ENCODE peak calls at places on chromosomes 11 and 22, in eight cellular contexts. One of them, this sample, is unnamed.

GRCh38 chr11:96012086-96012824 is 88.3 kb upstream of the MTMR2 start:
- DNase-seq in T-helper 2 cell: peak
- DNase-seq in stimulated activated CD8-positive, alpha-beta memory T cell treated with anti-CD3 and anti-CD28 coated beads, Interleukin-4, amount 100 ng/mL, for 1 hour: peak
- DNase-seq in islet precursor cell: peak
- DNase-seq in memory B cell: peak
- DNase-seq in stimulated activated naive CD4-positive, alpha-beta T cell: peak
- DNase-seq in CD4-positive, alpha-beta T cell: peak
- DNase-seq in brain microvascular endothelial cell: peak
- DNase-seq in this sample: peak

GRCh38 chr11:84316866-84317560 is 1030.8 kb upstream of the CCDC90B start:
- DNase-seq in stimulated activated CD8-positive, alpha-beta memory T cell treated with anti-CD3 and anti-CD28 coated beads, Interleukin-4, amount 100 ng/mL, for 1 hour: no peak
- DNase-seq in brain microvascular endothelial cell: peak
- DNase-seq in stimulated activated naive CD4-positive, alpha-beta T cell: no peak
- DNase-seq in memory B cell: no peak
- DNase-seq in T-helper 2 cell: no peak
- DNase-seq in islet precursor cell: peak
- DNase-seq in CD4-positive, alpha-beta T cell: no peak
- DNase-seq in this sample: no peak

GRCh38 chr22:33513388-33514336 is 406.6 kb downstream of the LARGE1 start:
- DNase-seq in T-helper 2 cell: no peak
- DNase-seq in stimulated activated naive CD4-positive, alpha-beta T cell: no peak
- DNase-seq in islet precursor cell: no peak
- DNase-seq in brain microvascular endothelial cell: peak
- DNase-seq in stimulated activated CD8-positive, alpha-beta memory T cell treated with anti-CD3 and anti-CD28 coated beads, Interleukin-4, amount 100 ng/mL, for 1 hour: no peak
- DNase-seq in memory B cell: no peak
- DNase-seq in CD4-positive, alpha-beta T cell: no peak
- DNase-seq in this sample: no peak

GRCh38 chr11:43790444-43790794 is 90.2 kb upstream of the ALKBH3 start:
- DNase-seq in CD4-positive, alpha-beta T cell: no peak
- DNase-seq in stimulated activated naive CD4-positive, alpha-beta T cell: no peak
- DNase-seq in memory B cell: no peak
- DNase-seq in stimulated activated CD8-positive, alpha-beta memory T cell treated with anti-CD3 and anti-CD28 coated beads, Interleukin-4, amount 100 ng/mL, for 1 hour: no peak
- DNase-seq in T-helper 2 cell: no peak
- DNase-seq in brain microvascular endothelial cell: peak
- DNase-seq in islet precursor cell: no peak
- DNase-seq in this sample: peak

GRCh38 chr11:111253630-111254029 is 8.1 kb downstream of the POU2AF2 start:
- DNase-seq in stimulated activated CD8-positive, alpha-beta memory T cell treated with anti-CD3 and anti-CD28 coated beads, Interleukin-4, amount 100 ng/mL, for 1 hour: no peak
- DNase-seq in brain microvascular endothelial cell: no peak
- DNase-seq in stimulated activated naive CD4-positive, alpha-beta T cell: no peak
- DNase-seq in T-helper 2 cell: no peak
- DNase-seq in islet precursor cell: no peak
- DNase-seq in CD4-positive, alpha-beta T cell: no peak
- DNase-seq in memory B cell: no peak
- DNase-seq in this sample: no peak

GRCh38 chr11:34318111-34319037 is 39.4 kb downstream of the ABTB2 start:
- DNase-seq in memory B cell: no peak
- DNase-seq in stimulated activated naive CD4-positive, alpha-beta T cell: no peak
- DNase-seq in T-helper 2 cell: no peak
- DNase-seq in islet precursor cell: no peak
- DNase-seq in CD4-positive, alpha-beta T cell: no peak
- DNase-seq in brain microvascular endothelial cell: no peak
- DNase-seq in stimulated activated CD8-positive, alpha-beta memory T cell treated with anti-CD3 and anti-CD28 coated beads, Interleukin-4, amount 100 ng/mL, for 1 hour: no peak
- DNase-seq in this sample: no peak

GRCh38 chr11:71120346-71120963 is 131.9 kb downstream of the SHANK2 start:
- DNase-seq in stimulated activated naive CD4-positive, alpha-beta T cell: no peak
- DNase-seq in T-helper 2 cell: no peak
- DNase-seq in islet precursor cell: peak
- DNase-seq in brain microvascular endothelial cell: no peak
- DNase-seq in CD4-positive, alpha-beta T cell: no peak
- DNase-seq in stimulated activated CD8-positive, alpha-beta memory T cell treated with anti-CD3 and anti-CD28 coated beads, Interleukin-4, amount 100 ng/mL, for 1 hour: no peak
- DNase-seq in memory B cell: no peak
- DNase-seq in this sample: no peak

GRCh38 chr22:47997052-47997568 is 1234.7 kb downstream of the TBC1D22A start:
- DNase-seq in islet precursor cell: peak
- DNase-seq in memory B cell: no peak
- DNase-seq in stimulated activated naive CD4-positive, alpha-beta T cell: no peak
- DNase-seq in stimulated activated CD8-positive, alpha-beta memory T cell treated with anti-CD3 and anti-CD28 coated beads, Interleukin-4, amount 100 ng/mL, for 1 hour: no peak
- DNase-seq in brain microvascular endothelial cell: no peak
- DNase-seq in T-helper 2 cell: no peak
- DNase-seq in CD4-positive, alpha-beta T cell: no peak
- DNase-seq in this sample: no peak

GRCh38 chr22:41482319-41482935 is 13.5 kb downstream of the ACO2 start:
- DNase-seq in stimulated activated CD8-positive, alpha-beta memory T cell treated with anti-CD3 and anti-CD28 coated beads, Interleukin-4, amount 100 ng/mL, for 1 hour: no peak
- DNase-seq in brain microvascular endothelial cell: peak
- DNase-seq in CD4-positive, alpha-beta T cell: no peak
- DNase-seq in memory B cell: no peak
- DNase-seq in T-helper 2 cell: no peak
- DNase-seq in stimulated activated naive CD4-positive, alpha-beta T cell: no peak
- DNase-seq in islet precursor cell: no peak
- DNase-seq in this sample: no peak

GRCh38 chr22:49306632-49306975 is 521.1 kb downstream of the BRD1 start:
- DNase-seq in memory B cell: no peak
- DNase-seq in CD4-positive, alpha-beta T cell: no peak
- DNase-seq in brain microvascular endothelial cell: no peak
- DNase-seq in stimulated activated CD8-positive, alpha-beta memory T cell treated with anti-CD3 and anti-CD28 coated beads, Interleukin-4, amount 100 ng/mL, for 1 hour: no peak
- DNase-seq in T-helper 2 cell: no peak
- DNase-seq in stimulated activated naive CD4-positive, alpha-beta T cell: no peak
- DNase-seq in islet precursor cell: peak
- DNase-seq in this sample: no peak

GRCh38 chr11:90512846-90513245 is 290.0 kb upstream of the CHORDC1 start:
- DNase-seq in stimulated activated naive CD4-positive, alpha-beta T cell: no peak
- DNase-seq in islet precursor cell: no peak
- DNase-seq in stimulated activated CD8-positive, alpha-beta memory T cell treated with anti-CD3 and anti-CD28 coated beads, Interleukin-4, amount 100 ng/mL, for 1 hour: no peak
- DNase-seq in T-helper 2 cell: no peak
- DNase-seq in brain microvascular endothelial cell: no peak
- DNase-seq in memory B cell: no peak
- DNase-seq in CD4-positive, alpha-beta T cell: no peak
- DNase-seq in this sample: no peak

GRCh38 chr11:117722074-117722473 is 74.9 kb downstream of the DSCAML1 start:
- DNase-seq in CD4-positive, alpha-beta T cell: no peak
- DNase-seq in brain microvascular endothelial cell: no peak
- DNase-seq in islet precursor cell: no peak
- DNase-seq in T-helper 2 cell: no peak
- DNase-seq in stimulated activated naive CD4-positive, alpha-beta T cell: no peak
- DNase-seq in stimulated activated CD8-positive, alpha-beta memory T cell treated with anti-CD3 and anti-CD28 coated beads, Interleukin-4, amount 100 ng/mL, for 1 hour: no peak
- DNase-seq in memory B cell: no peak
- DNase-seq in this sample: no peak

GRCh38 chr22:24208012-24208749 is 26.9 kb downstream of the SUSD2 start:
- DNase-seq in memory B cell: no peak
- DNase-seq in T-helper 2 cell: no peak
- DNase-seq in stimulated activated naive CD4-positive, alpha-beta T cell: no peak
- DNase-seq in CD4-positive, alpha-beta T cell: no peak
- DNase-seq in stimulated activated CD8-positive, alpha-beta memory T cell treated with anti-CD3 and anti-CD28 coated beads, Interleukin-4, amount 100 ng/mL, for 1 hour: no peak
- DNase-seq in brain microvascular endothelial cell: peak
- DNase-seq in islet precursor cell: no peak
- DNase-seq in this sample: peak

GRCh38 chr11:72223615-72224586 is 666 bp upstream of the INPPL1 start:
- DNase-seq in T-helper 2 cell: peak
- DNase-seq in brain microvascular endothelial cell: no peak
- DNase-seq in islet precursor cell: peak
- DNase-seq in memory B cell: no peak
- DNase-seq in CD4-positive, alpha-beta T cell: peak
- DNase-seq in stimulated activated naive CD4-positive, alpha-beta T cell: peak
- DNase-seq in stimulated activated CD8-positive, alpha-beta memory T cell treated with anti-CD3 and anti-CD28 coated beads, Interleukin-4, amount 100 ng/mL, for 1 hour: no peak
- DNase-seq in this sample: no peak

GRCh38 chr22:50304528-50305392 is 2.7 kb downstream of the PLXNB2 start:
- DNase-seq in CD4-positive, alpha-beta T cell: no peak
- DNase-seq in brain microvascular endothelial cell: no peak
- DNase-seq in islet precursor cell: no peak
- DNase-seq in memory B cell: no peak
- DNase-seq in T-helper 2 cell: no peak
- DNase-seq in stimulated activated naive CD4-positive, alpha-beta T cell: no peak
- DNase-seq in stimulated activated CD8-positive, alpha-beta memory T cell treated with anti-CD3 and anti-CD28 coated beads, Interleukin-4, amount 100 ng/mL, for 1 hour: no peak
- DNase-seq in this sample: no peak

GRCh38 chr11:13339196-13340153 is 61.9 kb downstream of the BMAL1 start:
- DNase-seq in stimulated activated naive CD4-positive, alpha-beta T cell: peak
- DNase-seq in T-helper 2 cell: peak
- DNase-seq in stimulated activated CD8-positive, alpha-beta memory T cell treated with anti-CD3 and anti-CD28 coated beads, Interleukin-4, amount 100 ng/mL, for 1 hour: no peak
- DNase-seq in CD4-positive, alpha-beta T cell: peak
- DNase-seq in brain microvascular endothelial cell: peak
- DNase-seq in memory B cell: no peak
- DNase-seq in islet precursor cell: peak
- DNase-seq in this sample: peak

GRCh38 chr11:59815754-59816153 is 5.2 kb upstream of the MRPL16 start:
- DNase-seq in T-helper 2 cell: no peak
- DNase-seq in brain microvascular endothelial cell: no peak
- DNase-seq in CD4-positive, alpha-beta T cell: no peak
- DNase-seq in stimulated activated naive CD4-positive, alpha-beta T cell: no peak
- DNase-seq in memory B cell: no peak
- DNase-seq in stimulated activated CD8-positive, alpha-beta memory T cell treated with anti-CD3 and anti-CD28 coated beads, Interleukin-4, amount 100 ng/mL, for 1 hour: no peak
- DNase-seq in islet precursor cell: no peak
- DNase-seq in this sample: no peak

GRCh38 chr11:59224419-59224928 is 11.7 kb upstream of the MPEG1 start:
- DNase-seq in T-helper 2 cell: no peak
- DNase-seq in stimulated activated CD8-positive, alpha-beta memory T cell treated with anti-CD3 and anti-CD28 coated beads, Interleukin-4, amount 100 ng/mL, for 1 hour: no peak
- DNase-seq in memory B cell: no peak
- DNase-seq in islet precursor cell: no peak
- DNase-seq in CD4-positive, alpha-beta T cell: no peak
- DNase-seq in stimulated activated naive CD4-positive, alpha-beta T cell: no peak
- DNase-seq in brain microvascular endothelial cell: no peak
- DNase-seq in this sample: no peak